ENCODE peak calls at places on chromosomes 2 and 18, in ten cellular contexts. D, J, L, T, W, F, V, M, R and K are unnamed samples.
A peak's percentile ranks its signal among the peaks of the same experiment; 100 is the strongest.

GRCh38 chr2:44087714-44088092 is 81.0 kb upstream of the PPM1B start:
- DNase-seq in L (no peak), J (no peak), W (no peak), R (no peak), D (no peak), F (no peak), V (no peak), T (no peak), M (no peak), K (no peak)

GRCh38 chr2:238950551-238950950 is 102.7 kb downstream of the TWIST2 start:
- DNase-seq in M (no peak), R (peak; percentile 37), J (peak; percentile 54), F (no peak), D (no peak), L (no peak), V (no peak), T (no peak), W (peak; percentile 21), K (no peak)

GRCh38 chr2:164937864-164938401 is 17.4 kb downstream of the SLC38A11 start:
- DNase-seq in V (no peak), L (no peak), D (no peak), T (no peak), J (no peak), F (no peak), W (no peak), R (no peak), M (no peak), K (no peak)

GRCh38 chr2:134089454-134089853 is 164.4 kb upstream of the MGAT5 start:
- DNase-seq in D (no peak), J (no peak), M (no peak), V (no peak), R (no peak), T (no peak), L (no peak), F (no peak), W (no peak), K (no peak)

GRCh38 chr2:30334738-30335426 is 103.5 kb downstream of the LBH start:
- DNase-seq in W (no peak), L (no peak), T (no peak), V (no peak), F (no peak), M (no peak), R (no peak), J (no peak), D (no peak), K (no peak)

GRCh38 chr2:219219113-219219696 is 447 bp upstream of the ABCB6 start:
- DNase-seq in L (no peak), J (no peak), T (no peak), W (no peak), F (no peak), D (no peak), R (no peak), V (no peak), M (no peak), K (no peak)

GRCh38 chr2:229910832-229911412 is 10.9 kb downstream of the TRIP12 start:
- DNase-seq in T (no peak), L (peak; percentile 23), J (no peak), R (no peak), V (no peak), M (peak; percentile 31), D (no peak), F (no peak), W (no peak), K (no peak)

GRCh38 chr2:114065731-114066130 is 175.8 kb downstream of the ACTR3 start:
- DNase-seq in D (no peak), T (no peak), W (no peak), M (no peak), J (no peak), V (no peak), R (no peak), F (no peak), L (no peak), K (no peak)

GRCh38 chr2:99754215-99754614 is 264.4 kb upstream of the REV1 start:
- DNase-seq in M (peak; percentile 30), L (no peak), F (no peak), W (no peak), J (no peak), D (no peak), T (no peak), R (no peak), V (peak; percentile 10), K (no peak)

GRCh38 chr18:74804677-74805076 is 207.0 kb downstream of the ZNF407 start:
- DNase-seq in T (no peak), D (no peak), R (no peak), V (no peak), J (no peak), F (no peak), M (no peak), W (no peak), L (no peak), K (no peak)

GRCh38 chr2:189222440-189222839 is 42.9 kb upstream of the COL5A2 start:
- DNase-seq in T (no peak), W (peak; percentile 81), M (peak; percentile 53), R (peak; percentile 75), L (no peak), F (no peak), V (no peak), D (no peak), J (peak; percentile 82), K (no peak)

GRCh38 chr2:215900203-215900611 is 113.1 kb downstream of the MREG start:
- DNase-seq in D (no peak), J (peak; percentile 72), V (no peak), R (peak; percentile 83), M (peak; percentile 63), W (peak; percentile 67), L (no peak), T (no peak), F (no peak), K (peak; percentile 59)

GRCh38 chr18:3649559-3650426 is 199.8 kb downstream of the TGIF1 start:
- DNase-seq in F (no peak), R (no peak), L (peak; percentile 51), D (no peak), V (no peak), M (peak; percentile 77), T (no peak), J (no peak), W (no peak), K (no peak)

DNA sequence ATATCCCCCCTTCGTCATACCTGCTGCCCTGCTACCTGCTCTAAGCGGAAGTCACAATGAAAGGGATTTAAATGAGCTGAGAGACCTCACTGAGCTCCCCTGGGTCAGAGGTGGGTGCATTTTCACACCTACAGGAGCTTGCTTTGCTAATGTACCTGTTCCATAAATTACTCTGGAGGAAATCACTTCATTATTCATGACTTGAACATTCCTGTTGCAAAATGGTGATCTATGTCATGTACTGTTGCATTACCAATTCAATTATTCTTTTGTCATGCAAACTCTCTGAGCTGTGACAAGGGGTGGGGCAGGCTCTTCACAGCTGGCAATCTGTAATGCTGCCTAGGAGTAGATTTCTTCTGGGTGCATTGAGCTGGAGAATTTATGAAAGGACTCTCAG is 761.3 kb downstream of the TSN start:
- DNase-seq in F (no peak), J (no peak), M (no peak), V (no peak), L (no peak), T (no peak), D (no peak), W (no peak), R (no peak), K (peak; percentile 56)
- H3K4me3 ChIP-seq in F (no peak overlapping the region), J (no peak overlapping the region), M (no peak overlapping the region), V (no peak overlapping the region), L (no peak overlapping the region), T (no peak overlapping the region), D (no peak overlapping the region), W (no peak overlapping the region), R (no peak overlapping the region), K (no peak overlapping the region)

GRCh38 chr2:75403991-75404428 is 156.7 kb downstream of the EVA1A start:
- DNase-seq in T (no peak), L (peak; percentile 17), V (peak; percentile 13), R (no peak), W (no peak), J (no peak), D (peak; percentile 38), M (peak; percentile 66), F (no peak), K (no peak)
- TF ChIP-seq CTCF in T (peak; percentile 74), L (peak; percentile 97), V (peak; percentile 88), R (peak; percentile 72), W (peak; percentile 48), J (peak; percentile 79), D (peak; percentile 68), M (peak; percentile 79), F (peak; percentile 76), K (peak; percentile 87)

DNA sequence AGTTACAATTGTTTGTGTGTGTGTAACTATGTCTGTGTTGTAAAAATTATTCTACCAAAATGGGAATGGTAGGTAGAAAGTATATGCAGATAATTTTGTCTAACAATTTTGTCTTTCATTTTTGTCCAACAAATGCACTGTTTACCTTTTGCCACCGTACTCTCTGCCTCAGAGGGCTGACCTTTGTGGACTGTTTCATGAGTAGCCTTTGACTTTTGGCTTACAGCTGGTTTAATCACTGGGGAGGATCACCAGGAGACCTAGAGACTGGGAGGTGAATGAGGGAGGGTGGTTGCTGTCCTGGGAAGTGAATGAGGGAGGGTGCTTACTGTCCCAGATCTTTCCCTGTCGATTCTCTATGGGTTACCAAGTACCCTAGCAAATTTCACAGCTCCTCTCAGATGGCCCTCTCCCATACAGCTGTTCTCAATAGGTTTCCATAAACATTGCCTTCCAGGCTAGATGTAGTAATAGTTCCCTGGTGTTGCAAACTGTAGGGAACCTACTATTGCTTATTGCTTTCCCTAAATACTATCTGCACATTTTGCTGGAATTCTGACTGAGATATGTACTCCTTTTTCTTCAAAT is 26.5 kb upstream of the CXXC1 start:
- DNase-seq in R (no peak), J (no peak), D (no peak), W (no peak), V (no peak), L (no peak), T (no peak), F (no peak), M (no peak), K (no peak)
- H3K4me3 ChIP-seq in R (no peak overlapping the region), J (no peak overlapping the region), D (no peak overlapping the region), W (no peak overlapping the region), V (no peak overlapping the region), L (no peak overlapping the region), T (no peak overlapping the region), F (no peak overlapping the region), M (no peak overlapping the region), K (no peak overlapping the region)

DNA sequence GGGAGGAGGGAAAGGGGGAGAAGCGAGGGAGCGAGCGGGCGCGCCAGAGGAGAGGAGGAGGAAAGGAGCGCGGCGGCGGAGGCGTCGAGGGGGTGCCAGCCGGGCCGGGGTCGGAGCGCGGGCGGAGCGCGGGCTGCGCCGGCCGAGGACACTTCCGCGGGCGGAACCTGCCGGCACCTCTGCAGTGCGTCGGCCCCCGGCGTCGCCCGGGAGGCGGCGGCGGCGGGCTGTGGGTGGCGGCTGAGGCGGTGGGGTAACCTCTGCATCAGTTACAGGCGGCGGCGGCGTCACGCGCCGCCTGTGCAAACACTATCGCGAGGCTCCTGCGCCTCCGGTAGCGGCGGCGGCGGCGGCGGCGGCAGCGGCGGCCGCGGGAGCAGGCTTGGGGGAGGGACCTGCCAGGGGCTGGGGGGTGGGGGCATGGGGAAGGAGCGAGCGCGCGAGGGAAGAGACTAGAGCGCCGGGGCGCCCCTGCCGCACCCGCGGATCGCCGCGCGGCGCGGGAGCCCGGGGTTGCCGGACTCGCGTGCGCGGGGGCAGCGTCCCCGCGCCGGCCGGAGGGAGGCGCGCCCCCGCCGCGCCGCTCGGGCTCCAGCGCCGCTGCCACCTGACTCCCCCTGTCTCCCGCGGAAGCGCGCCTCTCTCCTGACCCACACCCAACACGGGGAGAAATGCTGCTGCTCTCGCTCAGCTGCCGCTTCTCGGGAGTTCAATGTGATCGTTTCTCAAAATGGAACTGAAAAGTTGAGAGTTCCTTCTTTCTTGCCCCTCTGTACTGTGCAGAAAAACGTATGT is at the start of gene TLK1:
- DNase-seq in J (peak; percentile 91), T (peak; percentile 66), R (peak; percentile 89), D (peak; percentile 77), F (peak; percentile 77), M (peak; percentile 57), V (peak; percentile 29), L (peak; percentile 77), W (peak; percentile 77), K (no peak)
- TF ChIP-seq CTCF in J (no peak), T (no peak), R (no peak), D (no peak), F (no peak), M (no peak), V (no peak), L (peak; percentile 14), W (no peak), K (no peak)